ENCODE peak calls at places on chromosome 9, in five cellular contexts. O is stimulated activated CD8-positive, alpha-beta memory T cell treated with anti-CD3 and anti-CD28 coated beads, Interleukin-4, amount 100 ng/mL, for 4 hours; N is BE2C; M is dorsolateral prefrontal cortex; Z is NCI-H1436. Y is an unnamed sample.

GRCh38 chr9:4970970-4971641 is 14.0 kb upstream of the JAK2 start:
- DNase-seq in O (no peak), N (no peak), M (no peak), Z (no peak), Y (no peak)

GRCh38 chr9:89422151-89422918 is 75.6 kb downstream of the SEMA4D start:
- DNase-seq in O (no peak), N (no peak), M (no peak), Z (no peak), Y (no peak)

GRCh38 chr9:115766495-115766894 is 387.1 kb upstream of the PAPPA start:
- DNase-seq in O (no peak), N (no peak), M (no peak), Z (no peak), Y (no peak)

GRCh38 chr9:89999534-90000370 is 394.9 kb downstream of the GADD45G start:
- DNase-seq in O (peak; percentile 25), N (no peak), M (no peak), Z (peak; percentile 57), Y (no peak)

GRCh38 chr9:110842169-110842568 is 173.6 kb downstream of the MUSK start:
- DNase-seq in O (no peak), N (no peak), M (no peak), Z (no peak), Y (no peak)

GRCh38 chr9:129121483-129121882 is 10.3 kb downstream of the PTPA start:
- DNase-seq in O (no peak), N (no peak), M (no peak), Z (no peak), Y (no peak)

GRCh38 chr9:88161144-88161543 is 22.9 kb upstream of the SPATA31C2 start:
- DNase-seq in O (no peak), N (no peak), M (no peak), Z (no peak), Y (no peak)

GRCh38 chr9:76605271-76605670 is 146.3 kb downstream of the GCNT1 start:
- DNase-seq in O (no peak), N (no peak), M (no peak), Z (no peak), Y (no peak)

GRCh38 chr9:89637787-89638186 is 33.0 kb downstream of the GADD45G start:
- DNase-seq in O (no peak), N (no peak), M (no peak), Z (no peak), Y (no peak)

GRCh38 chr9:1462626-1463308 is 412.6 kb downstream of the DMRT2 start:
- DNase-seq in O (no peak), N (no peak), M (no peak), Z (no peak), Y (no peak)

GRCh38 chr9:108634164-108634563 is 221.6 kb downstream of the ACTL7B start:
- DNase-seq in O (no peak), N (no peak), M (no peak), Z (peak; percentile 12), Y (no peak)

GRCh38 chr9:118459832-118460425 is 755.7 kb downstream of the TLR4 start:
- DNase-seq in O (no peak), N (no peak), M (no peak), Z (peak; percentile 3), Y (no peak)

GRCh38 chr9:85487872-85488271 is 253.9 kb downstream of the AGTPBP1 start:
- DNase-seq in O (no peak), N (no peak), M (no peak), Z (no peak), Y (no peak)

GRCh38 chr9:76654051-76654461 is 110.2 kb upstream of the PCA3 start:
- DNase-seq in O (no peak), N (no peak), M (no peak), Z (no peak), Y (no peak)

GRCh38 chr9:14030350-14030823 is 283.6 kb downstream of the NFIB start:
- DNase-seq in O (no peak), N (peak; percentile 48), M (no peak), Z (peak; percentile 78), Y (peak; percentile 99)

GRCh38 chr9:131418143-131419028 is 24.5 kb downstream of the PRRC2B start:
- DNase-seq in O (no peak), N (no peak), M (no peak), Z (no peak), Y (no peak)

GRCh38 chr9:132761602-132762001 is 91.3 kb downstream of the GTF3C4 start:
- DNase-seq in O (no peak), N (no peak), M (no peak), Z (no peak), Y (no peak)

GRCh38 chr9:20309209-20309608 is 313.1 kb downstream of the MLLT3 start:
- DNase-seq in O (no peak), N (no peak), M (no peak), Z (no peak), Y (no peak)

GRCh38 chr9:112007575-112008240 is 111.1 kb downstream of the UGCG start:
- DNase-seq in O (no peak), N (no peak), M (no peak), Z (no peak), Y (no peak)

GRCh38 chr9:108386859-108387384 is 468.9 kb downstream of the ACTL7B start:
- DNase-seq in O (no peak), N (no peak), M (no peak), Z (no peak), Y (no peak)

GRCh38 chr9:110969971-110970381 is 68.3 kb downstream of the LPAR1 start:
- DNase-seq in O (no peak), N (no peak), M (no peak), Z (no peak), Y (no peak)

GRCh38 chr9:99015448-99015847 is 71.7 kb downstream of the COL15A1 start:
- DNase-seq in O (no peak), N (no peak), M (no peak), Z (no peak), Y (no peak)

GRCh38 chr9:107484117-107484723 is 5.3 kb downstream of the KLF4 start:
- DNase-seq in O (no peak), N (peak; percentile 28), M (no peak), Z (peak; percentile 65), Y (no peak)

GRCh38 chr9:126275386-126276001 is 51.1 kb upstream of the MVB12B start:
- DNase-seq in O (no peak), N (peak; percentile 34), M (peak; percentile 87), Z (no peak), Y (no peak)

GRCh38 chr9:129933215-129933614 is 98.0 kb downstream of the USP20 start:
- DNase-seq in O (no peak), N (no peak), M (no peak), Z (no peak), Y (no peak)

GRCh38 chr9:91033802-91034201 is 232.2 kb downstream of the SYK start:
- DNase-seq in O (peak; percentile 39), N (peak; percentile 36), M (no peak), Z (no peak), Y (no peak)

GRCh38 chr9:135963938-135964337 is 2.8 kb upstream of the UBAC1 start:
- DNase-seq in O (no peak), N (no peak), M (no peak), Z (no peak), Y (no peak)

Y was measured in SK-N-MC.